ENCODE peak calls at places on chromosomes 2 and 18, in nine cellular contexts. J, Q, R, M, Z, G, F, I and P are unnamed samples.

GRCh38 chr2:240917009-240917683 is 11.0 kb downstream of the CROCC2 start:
- DNase-seq in F (peak; percentile 1), J (no peak), G (no peak), R (no peak), I (peak; percentile 50), Z (no peak), M (no peak), Q (no peak), P (no peak)

GRCh38 chr2:3319134-3319533 is 58.5 kb downstream of the EIPR1 start:
- DNase-seq in F (no peak), M (no peak), I (no peak), J (no peak), Q (no peak), G (no peak), R (no peak), Z (no peak), P (no peak)

GRCh38 chr2:157868993-157869392 is 7.1 kb downstream of the ACVR1 start:
- DNase-seq in M (no peak), G (peak; percentile 8), Z (no peak), I (no peak), R (no peak), F (no peak), Q (no peak), J (no peak), P (peak; percentile 7)

GRCh38 chr18:50871846-50872245 is 7.1 kb upstream of the ME2 start:
- DNase-seq in M (no peak), I (no peak), F (no peak), G (no peak), J (no peak), R (no peak), Z (no peak), Q (no peak), P (no peak)

GRCh38 chr18:23307567-23308295 is 145.4 kb upstream of the RIOK3 start:
- DNase-seq in G (peak; percentile 32), Q (peak; percentile 41), Z (peak; percentile 41), F (no peak), M (no peak), J (no peak), R (no peak), I (no peak), P (no peak)

GRCh38 chr18:67265464-67266245 is 250.9 kb downstream of the DSEL start:
- DNase-seq in I (no peak), Q (peak; percentile 72), J (no peak), Z (peak; percentile 83), F (no peak), M (no peak), G (peak; percentile 86), R (no peak), P (no peak)

GRCh38 chr18:48544661-48545415 is 6.0 kb downstream of the CTIF start:
- DNase-seq in G (no peak), Z (no peak), R (peak; percentile 41), I (no peak), J (no peak), Q (no peak), F (no peak), M (no peak), P (no peak)

GRCh38 chr2:54671010-54671409 is 52.5 kb upstream of the EML6 start:
- DNase-seq in J (no peak), G (no peak), M (no peak), Q (no peak), I (no peak), F (no peak), R (no peak), Z (no peak), P (no peak)

GRCh38 chr2:129759186-129760010 is 220.1 kb upstream of the RAB6C start:
- DNase-seq in M (no peak), J (no peak), G (no peak), R (no peak), I (no peak), F (no peak), Z (no peak), Q (no peak), P (no peak)

GRCh38 chr2:168602846-168603406 is 146.9 kb downstream of the CERS6 start:
- DNase-seq in I (no peak), J (no peak), Q (no peak), R (no peak), M (no peak), F (no peak), Z (no peak), G (no peak), P (no peak)

GRCh38 chr18:38963943-38964660 is 1398.5 kb upstream of the CELF4 start:
- DNase-seq in Z (no peak), M (no peak), F (no peak), I (no peak), G (no peak), Q (no peak), R (no peak), J (no peak), P (no peak)

GRCh38 chr18:79587298-79588125 is 92.1 kb upstream of the CTDP1 start:
- DNase-seq in R (no peak), F (no peak), Z (no peak), J (no peak), G (no peak), M (no peak), Q (no peak), I (peak; percentile 44), P (no peak)

GRCh38 chr2:119338826-119339561 is 27.6 kb downstream of the C2orf76 start:
- DNase-seq in I (no peak), J (no peak), Q (no peak), M (peak; percentile 46), F (peak; percentile 27), G (no peak), R (no peak), Z (no peak), P (no peak)

GRCh38 chr2:157692768-157693167 is 64.1 kb upstream of the ACVR1C start:
- DNase-seq in I (no peak), F (no peak), R (no peak), Z (peak; percentile 13), J (no peak), G (peak; percentile 96), Q (peak; percentile 24), M (no peak), P (peak; percentile 91)

GRCh38 chr2:156708051-156708450 is 271.9 kb downstream of the GPD2 start:
- DNase-seq in G (peak; percentile 82), J (no peak), F (no peak), Z (no peak), I (no peak), M (no peak), R (no peak), Q (no peak), P (no peak)

GRCh38 chr2:44934024-44934423 is 7.5 kb upstream of the SIX3 start:
- DNase-seq in J (no peak), M (no peak), R (no peak), I (no peak), G (no peak), F (no peak), Q (no peak), Z (no peak), P (no peak)

GRCh38 chr2:118372876-118373597 is 284.8 kb downstream of the INSIG2 start:
- DNase-seq in F (no peak), J (no peak), G (no peak), I (no peak), M (no peak), R (no peak), Q (no peak), Z (no peak), P (no peak)

GRCh38 chr2:150327546-150328495 is 159.6 kb downstream of the RND3 start:
- DNase-seq in G (no peak), R (no peak), J (no peak), I (no peak), Z (no peak), M (no peak), F (no peak), Q (no peak), P (no peak)

GRCh38 chr18:36828630-36829361 is at the start of the genes KIAA1328 and TPGS2:
- DNase-seq in I (peak; percentile 92), Z (peak; percentile 94), G (peak; percentile 65), F (peak; percentile 87), J (peak; percentile 89), Q (peak; percentile 94), R (peak; percentile 91), M (peak; percentile 82), P (peak; percentile 88)

GRCh38 chr18:36828157-36828629 is 609 bp downstream of the TPGS2 start:
- DNase-seq in G (peak; percentile 6), J (peak; percentile 58), R (peak; percentile 67), Z (peak; percentile 74), I (no peak), M (peak; percentile 3), Q (peak; percentile 73), F (peak; percentile 41), P (peak; percentile 24)

GRCh38 chr18:36829362-36830140 is 624 bp downstream of the KIAA1328 start:
- DNase-seq in Q (peak; percentile 27), J (no peak), G (peak; percentile 11), F (peak; percentile 20), R (no peak), M (no peak), Z (no peak), I (no peak), P (peak; percentile 1)

GRCh38 chr18:36831139-36831538 is 2.2 kb downstream of the KIAA1328 start:
- DNase-seq in Z (no peak), M (no peak), F (no peak), Q (no peak), I (no peak), R (no peak), G (peak; percentile 39), J (no peak), P (no peak)

GRCh38 chr18:36830141-36830495 is 1.2 kb downstream of the KIAA1328 start:
- DNase-seq in G (no peak), R (no peak), Z (no peak), Q (no peak), J (no peak), F (no peak), I (no peak), M (no peak), P (no peak)
- H3K4me3 ChIP-seq in G (peak overlapping the region; percentile 84), R (peak overlapping the region; percentile 85), Z (peak overlapping the region; percentile 93), Q (peak overlapping the region; percentile 100), J (no peak overlapping the region), F (no peak overlapping the region), I (no peak overlapping the region), M (peak overlapping the region; percentile 95), P (peak overlapping the region; percentile 97)

GRCh38 chr18:59705145-59705544 is 7.9 kb upstream of the CCBE1 start:
- DNase-seq in Z (peak; percentile 45), M (no peak), G (no peak), I (no peak), J (no peak), F (no peak), R (no peak), Q (peak; percentile 58), P (no peak)
- H3K4me3 ChIP-seq in Z (no peak overlapping the region), M (no peak overlapping the region), G (no peak overlapping the region), I (no peak overlapping the region), J (no peak overlapping the region), F (no peak overlapping the region), R (no peak overlapping the region), Q (no peak overlapping the region), P (no peak overlapping the region)

GRCh38 chr18:68724021-68724420 is 9.1 kb upstream of the TMX3 start:
- DNase-seq in Q (no peak), Z (no peak), R (no peak), M (no peak), G (no peak), J (no peak), I (no peak), F (no peak), P (no peak)
- H3K4me3 ChIP-seq in Q (no peak overlapping the region), Z (no peak overlapping the region), R (no peak overlapping the region), M (no peak overlapping the region), G (no peak overlapping the region), J (no peak overlapping the region), I (no peak overlapping the region), F (no peak overlapping the region), P (no peak overlapping the region)

DNA sequence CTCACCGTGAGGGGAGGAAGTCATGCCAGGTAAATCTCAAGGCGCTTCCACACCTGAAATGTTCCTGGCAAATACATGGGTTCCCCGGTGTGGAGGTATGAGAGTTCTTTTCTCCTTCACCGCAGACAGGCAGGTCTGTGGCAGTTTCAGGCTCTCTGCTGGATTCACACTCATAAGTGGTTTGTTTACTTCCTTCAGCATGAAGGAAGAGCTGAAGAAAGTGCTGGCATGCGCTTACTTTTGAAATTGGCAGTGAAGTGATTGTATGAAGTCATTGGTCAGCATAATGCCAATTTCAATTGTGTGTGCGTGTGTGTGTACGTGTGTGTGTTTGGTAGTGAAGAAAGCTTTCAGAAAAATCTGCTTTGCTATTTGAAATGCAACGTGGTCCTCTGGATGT is 43.4 kb downstream of the RNF144A start:
- DNase-seq in G (no peak), Q (peak; percentile 91), R (peak; percentile 65), M (no peak), Z (peak; percentile 25), I (no peak), F (peak; percentile 80), J (no peak), P (peak; percentile 57)
- H3K4me3 ChIP-seq in G (no peak overlapping the region), Q (no peak overlapping the region), R (no peak overlapping the region), M (no peak overlapping the region), Z (no peak overlapping the region), I (no peak overlapping the region), F (no peak overlapping the region), J (no peak overlapping the region), P (no peak overlapping the region)